ENCODE peak calls at places on chromosomes 7 and 10, in eight cellular contexts. Z is fibroblast of lung, F is keratinocyte, L is suprapubic skin, W is ovary, Y is thoracic aorta, A is GM12878, C is right lobe of liver. G is an unnamed sample. For H3K4me1, the result is how much of the 10 kb centered on the place peaks cover.

GRCh38 chr10:71409516-71410104 is 12.9 kb downstream of the CDH23 start:
- DNase-seq in Z (no peak), F (no peak), L (peak), W (no peak), Y (no peak), A (no peak), C (no peak), G (no peak)

GRCh38 chr10:95742529-95742884 is 13.5 kb upstream of the ENTPD1 start:
- DNase-seq in Z (peak), F (no peak), L (no peak), W (no peak), Y (no peak), A (no peak), C (no peak), G (no peak)

GRCh38 chr10:74034301-74034700 is 36.4 kb downstream of the VCL start:
- DNase-seq in Z (no peak), F (no peak), L (no peak), W (no peak), Y (no peak), A (no peak), C (no peak), G (no peak)

GRCh38 chr7:50793115-50793946 is 10.6 kb upstream of the GRB10 start:
- DNase-seq in Z (peak), F (no peak), L (no peak), W (peak), Y (no peak), A (no peak), C (peak), G (no peak)

GRCh38 chr7:138527746-138528223 is 67.7 kb downstream of the TRIM24 start:
- DNase-seq in Z (peak), F (no peak), L (no peak), W (no peak), Y (no peak), A (no peak), C (no peak), G (no peak)

GRCh38 chr7:137146012-137146455 is 197.5 kb downstream of the PTN start:
- DNase-seq in Z (peak), F (no peak), L (no peak), W (no peak), Y (no peak), A (no peak), C (no peak), G (no peak)

GRCh38 chr10:11197266-11197712 is 179.6 kb downstream of the CELF2 start:
- DNase-seq in Z (peak), F (no peak), L (no peak), W (no peak), Y (no peak), A (peak), C (no peak), G (no peak)

GRCh38 chr7:44965441-44965903 is 13.3 kb downstream of the MYO1G start:
- DNase-seq in Z (no peak), F (no peak), L (peak), W (no peak), Y (no peak), A (no peak), C (no peak), G (no peak)

GRCh38 chr7:42947531-42947930 is 15.4 kb downstream of the MRPL32 start:
- DNase-seq in Z (no peak), F (no peak), L (no peak), W (no peak), Y (no peak), A (no peak), C (no peak), G (no peak)

GRCh38 chr7:128406147-128406985 is 3.4 kb downstream of the IMPDH1 start:
- DNase-seq in Z (no peak), F (no peak), L (no peak), W (no peak), Y (no peak), A (no peak), C (peak), G (no peak)

GRCh38 chr7:95686109-95686508 is 86.2 kb upstream of the DYNC1I1 start:
- DNase-seq in Z (peak), F (no peak), L (no peak), W (peak), Y (peak), A (no peak), C (no peak), G (peak)

GRCh38 chr10:29689001-29689400 is 54.2 kb upstream of the SVIL start:
- DNase-seq in Z (peak), F (peak), L (no peak), W (no peak), Y (no peak), A (no peak), C (no peak), G (no peak)

GRCh38 chr7:49333180-49333881 is 409.0 kb downstream of the CDC14C start:
- DNase-seq in Z (no peak), F (no peak), L (no peak), W (no peak), Y (no peak), A (peak), C (no peak), G (no peak)

GRCh38 chr10:13120786-13121499 is 21.0 kb downstream of the OPTN start:
- DNase-seq in Z (peak), F (no peak), L (no peak), W (no peak), Y (no peak), A (no peak), C (no peak), G (no peak)

GRCh38 chr10:132560248-132560731 is 22.7 kb downstream of the INPP5A start:
- DNase-seq in Z (no peak), F (no peak), L (no peak), W (no peak), Y (no peak), A (no peak), C (no peak), G (no peak)

GRCh38 chr7:45971661-45972175 is 50.6 kb upstream of the IGFBP3 start:
- DNase-seq in Z (no peak), F (no peak), L (peak), W (no peak), Y (no peak), A (no peak), C (no peak), G (no peak)

GRCh38 chr10:68469838-68470237 is 1.9 kb downstream of the DNA2 start:
- DNase-seq in Z (no peak), F (no peak), L (no peak), W (no peak), Y (no peak), A (no peak), C (no peak), G (no peak)

GRCh38 chr10:68471586-68472408 is at the start of gene DNA2:
- DNase-seq in Z (peak), F (peak), L (no peak), W (peak), Y (no peak), A (peak), C (peak), G (peak)

GRCh38 chr10:68471063-68471585 is 649 bp downstream of the DNA2 start:
- DNase-seq in Z (no peak), F (no peak), L (no peak), W (no peak), Y (no peak), A (no peak), C (no peak), G (no peak)

GRCh38 chr10:68474021-68474420 is 2.2 kb upstream of the DNA2 start:
- DNase-seq in Z (no peak), F (no peak), L (no peak), W (no peak), Y (no peak), A (no peak), C (no peak), G (no peak)

GRCh38 chr10:68470300-68470699 is 1.5 kb downstream of the DNA2 start:
- DNase-seq in Z (no peak), F (no peak), L (no peak), W (no peak), Y (no peak), A (no peak), C (no peak), G (no peak)
- H3K4me3 ChIP-seq in Z (peak), F (no peak), L (no peak), W (no peak), Y (no peak), A (peak), C (no peak), G (peak)

GRCh38 chr10:110081914-110082313 is 74.1 kb downstream of the ADD3 start:
- DNase-seq in Z (no peak), F (no peak), L (no peak), W (no peak), Y (no peak), A (no peak), C (no peak), G (no peak)
- H3K4me1 ChIP-seq in Z (under half), F (under half), L (under half), W (under half), Y (half or more), A (under half), C (under half), G (under half)

GRCh38 chr7:80134536-80135305 is at the start of gene GNAI1:
- DNase-seq in Z (peak), F (peak), L (peak), W (peak), Y (no peak), A (no peak), C (peak), G (peak)
- TF ChIP-seq CTCF in Z (peak), F (no peak), L (no peak), W (peak), Y (peak), A (no peak), C (peak), G (peak)

DNA sequence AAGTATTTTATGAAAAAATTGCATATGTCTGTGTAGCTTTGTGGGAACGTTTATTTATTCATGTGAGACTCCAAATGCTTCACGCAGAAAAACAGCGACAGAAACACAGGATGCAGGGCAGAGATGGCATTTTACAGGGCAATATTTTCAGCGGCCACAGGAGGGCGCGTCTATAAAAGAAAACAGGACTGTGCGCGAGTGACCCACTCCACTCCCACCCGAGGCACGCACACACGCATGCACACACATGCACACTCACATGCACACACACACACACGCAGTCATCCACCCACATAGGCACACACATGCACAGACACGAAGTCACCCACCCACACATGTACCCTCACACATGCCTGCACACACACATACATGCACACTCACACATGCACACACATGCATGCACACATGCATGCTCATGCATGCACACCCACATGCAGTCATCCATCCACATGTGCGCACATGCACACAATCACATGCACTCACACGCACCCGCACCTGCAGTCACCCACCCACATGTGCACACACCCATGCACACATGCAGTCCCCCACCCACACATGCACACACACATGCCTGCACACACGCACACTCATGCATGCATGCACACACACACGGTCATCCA is 96.3 kb downstream of the DNAJB6 start:
- DNase-seq in Z (peak), F (no peak), L (peak), W (no peak), Y (no peak), A (no peak), C (no peak), G (peak)
- H3K4me3 ChIP-seq in Z (no peak), F (peak), L (peak), W (no peak), Y (peak), A (no peak), C (no peak), G (peak)

DNA sequence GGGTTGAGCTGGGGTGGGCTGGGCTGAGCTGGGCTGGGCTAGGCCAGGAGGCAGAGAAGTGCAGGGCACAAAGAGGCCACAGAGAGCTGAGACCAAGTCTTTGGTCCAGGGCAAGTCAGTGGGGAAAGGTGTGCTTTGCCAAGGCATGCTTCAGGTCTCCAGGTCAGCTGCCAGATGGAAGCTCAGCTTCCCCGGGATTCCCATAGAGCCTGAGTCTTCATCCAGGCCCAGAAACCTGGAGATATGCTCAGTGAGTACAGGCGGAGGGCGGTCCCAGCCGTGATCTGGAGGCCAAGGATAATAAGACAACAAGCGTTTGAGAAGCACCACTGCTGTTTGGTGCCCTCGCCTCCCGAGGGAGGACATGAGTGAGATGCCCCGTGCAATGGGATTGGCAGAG is 4.7 kb upstream of the CALN1 start:
- DNase-seq in Z (no peak), F (no peak), L (no peak), W (no peak), Y (no peak), A (no peak), C (no peak), G (no peak)
- H3K4me1 ChIP-seq in Z (under half), F (under half), L (under half), W (under half), Y (under half), A (under half), C (under half), G (under half)

G was measured in BE2C.